ENCODE peak calls at places on chromosomes 13 and 19, in eight cellular contexts. T is HEK293T; P is kidney tubule cell; K is A549; J is cardiac muscle cell; N is stimulated activated CD4-positive, alpha-beta T cell treated with anti-CD3 and anti-CD28 coated beads, Interleukin-1b, Interleukin-23, amount 100 ng/mL, for 24 hours; A is activated CD4-positive, alpha-beta T cell treated with anti-CD3 and anti-CD28 coated beads, Interleukin-2, amount 50 U/mL, for 48 hours; H is AG10803. Z is an unnamed sample.

GRCh38 chr13:113298001-113298945 is 1.2 kb downstream of the LAMP1 start:
- DNase-seq in T (no peak), P (peak), K (no peak), J (no peak), N (no peak), A (no peak), H (no peak), Z (no peak)

GRCh38 chr19:6766357-6767080 is 716 bp downstream of the SH2D3A start:
- DNase-seq in T (no peak), P (peak), K (peak), J (no peak), N (no peak), A (peak), H (no peak), Z (no peak)

GRCh38 chr19:47435196-47435595 is 15.9 kb upstream of the MEIS3 start:
- DNase-seq in T (no peak), P (no peak), K (no peak), J (no peak), N (no peak), A (no peak), H (no peak), Z (no peak)

GRCh38 chr13:26707122-26708006 is 53.2 kb downstream of the GPR12 start:
- DNase-seq in T (peak), P (peak), K (peak), J (peak), N (no peak), A (peak), H (peak), Z (peak)

GRCh38 chr19:35491838-35492360 is 1.6 kb upstream of the KRTDAP start:
- DNase-seq in T (no peak), P (no peak), K (no peak), J (no peak), N (no peak), A (no peak), H (no peak), Z (no peak)

GRCh38 chr19:17303940-17304267 is 679 bp upstream of the ABHD8 start:
- DNase-seq in T (no peak), P (peak), K (no peak), J (no peak), N (no peak), A (no peak), H (peak), Z (no peak)

GRCh38 chr19:46232029-46232428 is 2.5 kb downstream of the IGFL1 start:
- DNase-seq in T (no peak), P (no peak), K (no peak), J (no peak), N (no peak), A (no peak), H (no peak), Z (no peak)

GRCh38 chr13:23766939-23767338 is 122.3 kb downstream of the MIPEP start:
- DNase-seq in T (no peak), P (no peak), K (no peak), J (no peak), N (no peak), A (no peak), H (no peak), Z (peak)

GRCh38 chr13:60716296-60716695 is 319.3 kb downstream of the TDRD3 start:
- DNase-seq in T (no peak), P (no peak), K (no peak), J (no peak), N (no peak), A (no peak), H (no peak), Z (no peak)

GRCh38 chr13:103056008-103056407 is 10.2 kb downstream of the SLC10A2 start:
- DNase-seq in T (no peak), P (no peak), K (no peak), J (no peak), N (no peak), A (no peak), H (no peak), Z (no peak)

GRCh38 chr19:7191946-7192691 is 102.1 kb downstream of the INSR start:
- DNase-seq in T (no peak), P (no peak), K (no peak), J (no peak), N (no peak), A (peak), H (peak), Z (no peak)

GRCh38 chr13:46475586-46475991 is 77.4 kb upstream of the LRCH1 start:
- DNase-seq in T (no peak), P (peak), K (no peak), J (no peak), N (no peak), A (no peak), H (peak), Z (no peak)

GRCh38 chr13:94641432-94641941 is 39.8 kb downstream of the GPR180 start:
- DNase-seq in T (no peak), P (peak), K (peak), J (no peak), N (no peak), A (no peak), H (peak), Z (no peak)

GRCh38 chr19:2331601-2332246 is 3.2 kb downstream of the SPPL2B start:
- DNase-seq in T (no peak), P (no peak), K (no peak), J (no peak), N (no peak), A (no peak), H (no peak), Z (no peak)

GRCh38 chr13:98910501-98910951 is 67.3 kb downstream of the DOCK9 start:
- DNase-seq in T (no peak), P (peak), K (peak), J (no peak), N (no peak), A (peak), H (peak), Z (no peak)

GRCh38 chr13:110067355-110068175 is 239.4 kb downstream of the COL4A1 start:
- DNase-seq in T (no peak), P (no peak), K (no peak), J (no peak), N (no peak), A (no peak), H (no peak), Z (no peak)

GRCh38 chr19:42113641-42114348 is 18.5 kb downstream of the POU2F2 start:
- DNase-seq in T (no peak), P (peak), K (peak), J (no peak), N (no peak), A (no peak), H (peak), Z (peak)

GRCh38 chr13:75226755-75227435 is 255.1 kb downstream of the TBC1D4 start:
- DNase-seq in T (no peak), P (peak), K (peak), J (no peak), N (no peak), A (no peak), H (peak), Z (no peak)

GRCh38 chr13:33045829-33046592 is 29.8 kb downstream of the KL start:
- DNase-seq in T (no peak), P (no peak), K (no peak), J (no peak), N (no peak), A (no peak), H (no peak), Z (no peak)

GRCh38 chr13:41259875-41260501 is 3.4 kb downstream of the MTRF1 start:
- DNase-seq in T (no peak), P (no peak), K (no peak), J (no peak), N (no peak), A (no peak), H (no peak), Z (no peak)

GRCh38 chr19:7654401-7654800 is 14.4 kb upstream of the RETN start:
- DNase-seq in T (no peak), P (no peak), K (no peak), J (no peak), N (no peak), A (no peak), H (peak), Z (no peak)

GRCh38 chr13:86710013-86710412 is 910.8 kb upstream of the SLITRK6 start:
- DNase-seq in T (no peak), P (no peak), K (no peak), J (no peak), N (no peak), A (no peak), H (no peak), Z (no peak)

GRCh38 chr13:68927387-68928026 is 1180.1 kb upstream of the ATXN8OS start:
- DNase-seq in T (peak), P (peak), K (peak), J (peak), N (no peak), A (no peak), H (no peak), Z (peak)

GRCh38 chr13:67366533-67366932 is 136.4 kb upstream of the PCDH9 start:
- DNase-seq in T (no peak), P (peak), K (peak), J (no peak), N (no peak), A (no peak), H (peak), Z (no peak)

GRCh38 chr19:40791349-40791748 is 7.6 kb upstream of the EGLN2 start:
- DNase-seq in T (no peak), P (no peak), K (no peak), J (no peak), N (no peak), A (no peak), H (no peak), Z (no peak)

GRCh38 chr13:75855216-75855615 is 219.1 kb downstream of the LMO7 start:
- DNase-seq in T (no peak), P (no peak), K (no peak), J (no peak), N (no peak), A (no peak), H (no peak), Z (no peak)

GRCh38 chr19:43674630-43674982 is 4.6 kb upstream of the PLAUR start:
- DNase-seq in T (no peak), P (peak), K (no peak), J (no peak), N (no peak), A (no peak), H (peak), Z (no peak)

GRCh38 chr13:50910483-50910805 is 853 bp downstream of the RNASEH2B start:
- DNase-seq in T (peak), P (peak), K (peak), J (peak), N (no peak), A (no peak), H (peak), Z (peak)